ENCODE peak calls at places on chromosome 2, in ten cellular contexts. L is Peyer's patch, V is esophagus squamous epithelium, B is IMR-90, W is spleen, I is body of pancreas, P is GM12878, A is stomach, Q is A549, F is GM12891. E is an unnamed sample.

GRCh38 chr2:46268196-46268595 is 29.0 kb upstream of the EPAS1 start:
- DNase-seq in L (no peak), V (no peak), B (no peak), W (no peak), I (no peak), P (peak; percentile 21), A (no peak), Q (no peak), F (no peak), E (no peak)

GRCh38 chr2:203533696-203534471 is 1.2 kb downstream of the RAPH1 start:
- DNase-seq in L (no peak), V (no peak), B (peak; percentile 78), W (no peak), I (no peak), P (no peak), A (no peak), Q (peak; percentile 27), F (no peak), E (no peak)

GRCh38 chr2:74387346-74387745 is 7.2 kb upstream of the DCTN1 start:
- DNase-seq in L (no peak), V (no peak), B (peak; percentile 47), W (no peak), I (no peak), P (no peak), A (no peak), Q (no peak), F (no peak), E (no peak)

GRCh38 chr2:226680674-226681073 is 118.9 kb downstream of the IRS1 start:
- DNase-seq in L (no peak), V (no peak), B (no peak), W (no peak), I (no peak), P (no peak), A (no peak), Q (no peak), F (no peak), E (no peak)

GRCh38 chr2:109554758-109555157 is 59.0 kb downstream of the SEPTIN10 start:
- DNase-seq in L (no peak), V (no peak), B (no peak), W (no peak), I (no peak), P (no peak), A (no peak), Q (no peak), F (no peak), E (no peak)

GRCh38 chr2:33598472-33599174 is 476 bp downstream of the FAM98A start:
- DNase-seq in L (no peak), V (peak; percentile 11), B (peak; percentile 56), W (peak; percentile 82), I (peak; percentile 35), P (peak; percentile 28), A (no peak), Q (peak; percentile 23), F (peak; percentile 35), E (peak; percentile 25)

GRCh38 chr2:159010340-159010739 is 41.9 kb downstream of the TANC1 start:
- DNase-seq in L (no peak), V (no peak), B (peak; percentile 80), W (peak; percentile 32), I (no peak), P (no peak), A (no peak), Q (peak; percentile 47), F (no peak), E (peak; percentile 26)

GRCh38 chr2:167964650-167965404 is 282.6 kb downstream of the STK39 start:
- DNase-seq in L (no peak), V (no peak), B (peak; percentile 18), W (no peak), I (no peak), P (no peak), A (no peak), Q (no peak), F (no peak), E (no peak)

GRCh38 chr2:113077921-113078320 is 10.2 kb downstream of the IL1F10 start:
- DNase-seq in L (no peak), V (no peak), B (no peak), W (no peak), I (no peak), P (no peak), A (peak; percentile 38), Q (peak; percentile 18), F (no peak), E (peak; percentile 61)

GRCh38 chr2:101328474-101329007 is 20.0 kb upstream of the RNF149 start:
- DNase-seq in L (no peak), V (no peak), B (peak; percentile 87), W (no peak), I (no peak), P (peak; percentile 11), A (no peak), Q (no peak), F (no peak), E (no peak)

GRCh38 chr2:220504890-220505564 is 877.6 kb downstream of the SLC4A3 start:
- DNase-seq in L (no peak), V (no peak), B (peak; percentile 86), W (no peak), I (no peak), P (no peak), A (no peak), Q (peak; percentile 39), F (no peak), E (peak; percentile 7)

GRCh38 chr2:231410293-231411004 is 14.9 kb downstream of the B3GNT7 start:
- DNase-seq in L (peak; percentile 66), V (no peak), B (no peak), W (no peak), I (no peak), P (no peak), A (no peak), Q (peak; percentile 33), F (no peak), E (no peak)

GRCh38 chr2:231413456-231413855 is 17.9 kb downstream of the B3GNT7 start:
- DNase-seq in L (no peak), V (no peak), B (no peak), W (no peak), I (no peak), P (no peak), A (no peak), Q (no peak), F (no peak), E (no peak)

GRCh38 chr2:231411237-231411636 is 15.7 kb downstream of the B3GNT7 start:
- DNase-seq in L (no peak), V (no peak), B (no peak), W (no peak), I (no peak), P (no peak), A (no peak), Q (no peak), F (no peak), E (no peak)

GRCh38 chr2:231412616-231412963 is 17.1 kb downstream of the B3GNT7 start:
- DNase-seq in L (no peak), V (no peak), B (no peak), W (no peak), I (no peak), P (no peak), A (no peak), Q (no peak), F (no peak), E (no peak)

GRCh38 chr2:231411871-231412615 is 16.5 kb downstream of the B3GNT7 start:
- DNase-seq in L (peak; percentile 95), V (peak; percentile 18), B (peak; percentile 71), W (peak; percentile 94), I (peak; percentile 93), P (no peak), A (peak; percentile 87), Q (peak; percentile 84), F (peak; percentile 84), E (peak; percentile 83)
- TF ChIP-seq POLR2A in L (peak; percentile 66), V (no peak), B (no peak), W (no peak), I (peak; percentile 75), P (no peak), A (no peak), Q (peak; percentile 60), F (no peak), E (peak; percentile 23)

GRCh38 chr2:160392201-160392600 is 101.4 kb downstream of the RBMS1 start:
- DNase-seq in L (no peak), V (no peak), B (peak; percentile 57), W (no peak), I (no peak), P (no peak), A (no peak), Q (no peak), F (no peak), E (no peak)
- TF ChIP-seq POLR2A in L (no peak), V (no peak), B (no peak), W (no peak), I (no peak), P (no peak), A (no peak), Q (no peak), F (no peak), E (no peak)

DNA sequence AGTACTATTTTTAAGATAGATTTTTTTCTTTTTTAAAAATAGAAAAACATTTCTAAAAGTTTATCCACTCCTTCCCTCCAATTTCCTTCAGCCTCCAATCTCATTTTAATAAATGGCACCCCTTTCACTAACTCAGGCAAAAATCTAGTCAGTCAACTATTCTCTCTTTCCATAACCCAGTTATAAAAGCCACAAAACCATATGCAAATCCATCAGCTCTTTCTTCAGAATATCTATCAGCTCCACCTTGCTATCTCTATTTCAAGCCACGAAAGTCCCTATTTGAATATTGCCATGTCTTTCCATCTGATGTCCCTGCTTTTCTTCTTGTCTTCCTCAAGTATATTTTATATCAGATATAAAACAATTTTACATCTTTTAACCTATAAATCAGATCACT is 397.1 kb downstream of the ERBB4 start:
- DNase-seq in L (no peak), V (no peak), B (no peak), W (no peak), I (no peak), P (no peak), A (no peak), Q (no peak), F (no peak), E (no peak)
- TF ChIP-seq POLR2A in L (no peak), V (no peak), B (no peak), W (no peak), I (no peak), P (no peak), A (no peak), Q (no peak), F (no peak), E (no peak)

GRCh38 chr2:44817256-44817655 is 124.2 kb upstream of the SIX3 start:
- DNase-seq in L (no peak), V (no peak), B (no peak), W (no peak), I (no peak), P (no peak), A (no peak), Q (no peak), F (no peak), E (no peak)
- TF ChIP-seq POLR2A in L (no peak), V (no peak), B (no peak), W (no peak), I (no peak), P (no peak), A (no peak), Q (no peak), F (no peak), E (no peak)

DNA sequence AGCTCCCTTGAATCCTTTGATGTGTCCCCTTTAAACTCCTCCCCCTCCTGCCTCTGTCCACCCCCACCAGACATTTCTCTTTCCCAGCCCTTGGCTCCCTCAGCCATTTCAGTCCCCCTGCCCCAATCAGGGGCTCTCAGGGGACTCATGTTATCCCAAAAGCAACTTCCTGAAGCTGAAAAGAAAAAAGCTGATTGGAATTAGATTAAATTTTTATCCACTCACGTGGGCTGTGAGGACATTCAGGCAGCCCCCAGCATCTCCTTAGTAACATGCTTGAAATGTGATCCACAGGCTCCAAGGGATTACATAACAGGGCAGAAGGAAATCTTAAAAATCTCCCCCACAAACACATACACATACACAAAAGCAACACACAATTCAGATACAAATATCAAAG is 81.3 kb downstream of the NEURL3 start:
- DNase-seq in L (no peak), V (no peak), B (peak; percentile 47), W (no peak), I (no peak), P (no peak), A (no peak), Q (no peak), F (no peak), E (no peak)
- TF ChIP-seq POLR2A in L (no peak), V (no peak), B (no peak), W (no peak), I (no peak), P (no peak), A (no peak), Q (no peak), F (no peak), E (no peak)

E was measured in H54.